ENCODE peak calls at places on chromosomes 16 and 17, in four cellular contexts. D is GM12878, F is K562, Y is endothelial cell of umbilical vein. A is an unnamed sample.
A peak's percentile ranks its signal among the peaks of the same experiment; 100 is the strongest.

GRCh38 chr16:87924041-87924851 is 12.1 kb downstream of the CA5A start:
- DNase-seq in D (peak; percentile 16), F (no peak), Y (no peak), A (no peak)

GRCh38 chr17:42179911-42180410 is 981 bp downstream of the KCNH4 start:
- DNase-seq in D (no peak), F (peak; percentile 72), Y (no peak), A (peak; percentile 30)

GRCh38 chr16:8588703-8589292 is 1.5 kb downstream of the TMEM114 start:
- DNase-seq in D (no peak), F (no peak), Y (no peak), A (no peak)

GRCh38 chr16:55706739-55707487 is 51.1 kb downstream of the SLC6A2 start:
- DNase-seq in D (no peak), F (no peak), Y (no peak), A (no peak)

GRCh38 chr16:82741073-82741615 is 114.4 kb downstream of the CDH13 start:
- DNase-seq in D (no peak), F (no peak), Y (no peak), A (peak; percentile 58)

GRCh38 chr17:83002118-83002805 is 77.1 kb upstream of the METRNL start:
- DNase-seq in D (no peak), F (no peak), Y (no peak), A (no peak)

GRCh38 chr17:22337467-22337866 is 645.1 kb downstream of the KCNJ18 start:
- DNase-seq in D (no peak), F (peak; percentile 52), Y (no peak), A (no peak)

GRCh38 chr17:81429813-81430510 is 34.7 kb downstream of the BAHCC1 start:
- DNase-seq in D (no peak), F (no peak), Y (no peak), A (no peak)

GRCh38 chr16:55465077-55465896 is 13.7 kb upstream of the MMP2 start:
- DNase-seq in D (peak; percentile 13), F (peak; percentile 89), Y (peak; percentile 83), A (peak; percentile 79)

GRCh38 chr17:37824534-37825485 is 80.0 kb upstream of the HNF1B start:
- DNase-seq in D (no peak), F (no peak), Y (peak; percentile 92), A (peak; percentile 90)

GRCh38 chr17:83135692-83136091 is 56.3 kb downstream of the METRNL start:
- DNase-seq in D (no peak), F (no peak), Y (no peak), A (no peak)

GRCh38 chr17:82648761-82649474 is 674 bp upstream of the WDR45B start:
- DNase-seq in D (no peak), F (peak; percentile 48), Y (no peak), A (no peak)

GRCh38 chr16:4936991-4937781 is at the start of gene PPL:
- DNase-seq in D (no peak), F (peak; percentile 84), Y (no peak), A (no peak)

GRCh38 chr17:58156839-58157803 is 8.9 kb downstream of the OR4D1 start:
- DNase-seq in D (no peak), F (peak; percentile 14), Y (no peak), A (no peak)

GRCh38 chr16:53132406-53132805 is 77.6 kb downstream of the CHD9 start:
- DNase-seq in D (no peak), F (no peak), Y (no peak), A (no peak)

GRCh38 chr17:82333279-82334171 is at the start of gene SECTM1:
- DNase-seq in D (no peak), F (no peak), Y (no peak), A (peak; percentile 23)

GRCh38 chr16:69190046-69190588 is 3.2 kb downstream of the SNTB2 start:
- DNase-seq in D (no peak), F (no peak), Y (no peak), A (no peak)

GRCh38 chr16:19123535-19124178 is 9.9 kb downstream of the ITPRIPL2 start:
- DNase-seq in D (no peak), F (no peak), Y (no peak), A (no peak)

DNA sequence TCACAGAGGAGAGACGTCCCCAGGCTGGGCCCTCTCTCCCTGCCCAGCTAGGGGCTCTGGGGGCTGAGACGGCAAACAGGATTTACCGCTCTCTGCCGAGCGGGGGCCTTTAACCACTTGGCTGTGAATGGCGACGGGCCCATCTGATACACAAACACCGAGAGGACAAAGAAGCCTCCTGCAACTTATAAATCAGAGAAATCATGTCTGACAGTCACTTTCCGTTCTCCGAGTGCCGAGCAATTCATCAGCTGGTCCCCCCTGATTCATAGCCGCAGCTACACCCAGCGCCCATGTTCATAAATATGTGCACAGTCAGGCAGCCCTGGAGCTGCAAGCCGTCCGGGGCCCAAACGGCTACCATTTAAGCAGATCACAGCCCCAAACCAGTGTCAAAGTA is 154.4 kb downstream of the C16orf78 start:
- DNase-seq in D (no peak), F (peak; percentile 5), Y (peak; percentile 40), A (no peak)
- TF ChIP-seq FOS in D (no peak), F (no peak), Y (no peak), A (no peak)

DNA sequence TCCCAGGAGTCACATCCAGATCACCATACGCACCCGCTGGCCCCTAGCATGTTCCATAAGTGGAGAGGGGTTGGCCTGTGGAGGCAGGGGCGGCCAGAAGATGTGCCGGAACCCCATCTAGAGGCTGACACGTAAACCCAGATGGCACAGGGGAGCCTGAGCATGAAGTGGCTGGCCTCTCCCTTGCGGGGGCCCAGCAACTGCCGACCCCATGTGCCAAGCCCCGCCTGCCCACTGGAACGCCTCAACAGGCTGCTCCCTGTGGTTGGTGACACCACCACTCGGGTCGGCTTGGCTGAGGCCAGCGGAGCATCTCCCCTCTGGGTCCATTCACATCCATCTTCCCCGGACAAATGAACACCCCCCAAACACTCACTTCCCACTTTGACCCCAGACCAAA is 9.5 kb downstream of the BCAR1 start:
- DNase-seq in D (no peak), F (no peak), Y (no peak), A (no peak)
- TF ChIP-seq FOS in D (no peak), F (no peak), Y (no peak), A (no peak)

GRCh38 chr16:31513884-31514283 is 5.7 kb upstream of the RUSF1 start:
- DNase-seq in D (no peak), F (no peak), Y (no peak), A (no peak)

GRCh38 chr16:31508706-31509523 is 724 bp upstream of the RUSF1 start:
- DNase-seq in D (no peak), F (peak; percentile 80), Y (no peak), A (peak; percentile 56)

GRCh38 chr16:31507617-31507928 is 618 bp downstream of the RUSF1 start:
- DNase-seq in D (no peak), F (no peak), Y (no peak), A (no peak)

GRCh38 chr16:31507929-31508705 is at the start of gene RUSF1:
- DNase-seq in D (peak; percentile 33), F (peak; percentile 94), Y (peak; percentile 89), A (peak; percentile 87)

GRCh38 chr16:31513126-31513525 is 4.9 kb upstream of the RUSF1 start:
- DNase-seq in D (no peak), F (no peak), Y (no peak), A (peak; percentile 68)
- TF ChIP-seq FOS in D (no peak), F (no peak), Y (no peak), A (no peak)

GRCh38 chr16:67718668-67719047 is 458 bp downstream of the GFOD2 start:
- DNase-seq in D (no peak), F (peak; percentile 23), Y (peak; percentile 35), A (no peak)
- TF ChIP-seq FOS in D (no peak), F (no peak), Y (no peak), A (no peak)

GRCh38 chr16:25501530-25502255 is 190.1 kb upstream of the HS3ST4 start:
- DNase-seq in D (no peak), F (no peak), Y (no peak), A (no peak)
- TF ChIP-seq FOS in D (no peak), F (no peak), Y (no peak), A (no peak)

GRCh38 chr17:30248786-30249185 is 13.3 kb upstream of the SLC6A4 start:
- DNase-seq in D (no peak), F (no peak), Y (no peak), A (no peak)

GRCh38 chr17:30243002-30243401 is 7.5 kb upstream of the SLC6A4 start:
- DNase-seq in D (no peak), F (no peak), Y (no peak), A (no peak)

GRCh38 chr17:30243568-30243967 is 8.1 kb upstream of the SLC6A4 start:
- DNase-seq in D (no peak), F (peak; percentile 32), Y (no peak), A (no peak)

GRCh38 chr17:30246460-30246859 is 11.0 kb upstream of the SLC6A4 start:
- DNase-seq in D (no peak), F (no peak), Y (no peak), A (no peak)

GRCh38 chr17:30244853-30245385 is 9.4 kb upstream of the SLC6A4 start:
- DNase-seq in D (no peak), F (peak; percentile 27), Y (no peak), A (peak; percentile 89)
- TF ChIP-seq FOS in D (no peak), F (no peak), Y (no peak), A (peak; percentile 48)

DNA sequence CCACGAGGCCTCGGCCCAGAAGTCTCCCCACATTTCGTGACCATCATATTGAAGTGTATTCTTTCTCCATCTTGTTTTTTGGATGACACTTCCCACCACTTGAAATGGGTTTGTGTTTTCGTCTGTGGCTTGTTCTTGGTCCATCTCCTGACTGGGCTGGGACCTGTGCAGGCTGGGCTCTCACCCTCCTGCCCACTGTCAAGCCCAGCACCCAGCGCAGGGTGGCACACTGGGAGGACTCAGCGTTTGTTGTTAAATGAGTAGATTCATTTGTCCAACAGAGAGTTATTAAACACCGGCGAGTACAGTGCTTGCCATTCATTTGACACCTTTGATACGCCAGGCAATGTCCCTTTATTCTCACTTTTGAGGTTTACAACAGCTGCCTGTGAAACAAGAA is 22.6 kb downstream of the NT5M start:
- DNase-seq in D (no peak), F (no peak), Y (no peak), A (no peak)
- TF ChIP-seq FOS in D (no peak), F (no peak), Y (no peak), A (no peak)

DNA sequence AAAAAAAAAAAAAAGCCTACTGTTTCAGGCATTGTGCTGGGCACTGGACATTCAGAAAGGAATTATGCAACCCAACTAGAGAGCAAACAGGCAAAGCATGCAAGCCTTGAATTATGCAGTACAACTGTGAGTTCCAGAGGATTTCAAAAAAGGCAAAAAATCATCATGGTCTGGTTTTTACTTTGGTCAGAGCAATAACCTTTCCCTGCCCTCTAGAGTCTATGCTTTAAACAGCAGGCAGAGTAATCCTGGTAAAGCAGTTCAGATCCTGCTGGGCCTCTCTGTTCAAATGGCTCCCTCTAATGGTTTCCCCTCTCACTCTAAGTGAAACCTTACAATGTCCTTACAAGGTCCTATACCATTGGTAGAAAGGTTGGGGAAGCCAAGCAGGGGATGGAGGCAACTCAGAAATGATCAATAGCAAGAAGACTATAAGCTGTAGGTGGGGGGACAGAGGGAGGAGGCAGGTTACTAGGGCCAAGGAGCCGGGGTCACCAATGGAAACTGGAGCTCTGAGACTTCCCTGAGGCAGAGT is 4.6 kb upstream of the TAF15 start:
- DNase-seq in D (peak; percentile 48), F (peak; percentile 88), Y (peak; percentile 91), A (peak; percentile 92)
- TF ChIP-seq FOS in D (no peak), F (no peak), Y (no peak), A (no peak)

GRCh38 chr16:2980227-2981176 is at the start of gene PKMYT1:
- DNase-seq in D (peak; percentile 61), F (peak; percentile 95), Y (peak; percentile 90), A (peak; percentile 73)
- TF ChIP-seq FOS in D (no peak), F (no peak), Y (no peak), A (no peak)